ENCODE peak calls at places on chromosomes 13 and 19, in six cellular contexts. G is effector memory CD4-positive, alpha-beta T cell; U is T-helper 17 cell; M is mucosa of descending colon; B is stimulated activated CD4-positive, alpha-beta T cell treated with anti-CD3 and anti-CD28 coated beads, Interleukin-4, amount 100 ng/mL, for 4 hours; S is nephron progenitor cell. X is an unnamed sample.

GRCh38 chr19:54572696-54573311 is 786 bp upstream of the LILRA2 start:
- DNase-seq in G (no peak), U (no peak), M (peak), B (no peak), S (no peak), X (no peak)

GRCh38 chr19:6828698-6829633 is 56.5 kb downstream of the VAV1 start:
- DNase-seq in G (peak), U (peak), M (peak), B (no peak), S (no peak), X (peak)

GRCh38 chr13:27679396-27679795 is 57.7 kb downstream of the POLR1D start:
- DNase-seq in G (no peak), U (no peak), M (no peak), B (no peak), S (no peak), X (no peak)

GRCh38 chr13:34752561-34752960 is 189.5 kb upstream of the NBEA start:
- DNase-seq in G (no peak), U (no peak), M (no peak), B (no peak), S (no peak), X (no peak)

GRCh38 chr13:80235559-80236296 is 105.2 kb downstream of the SPRY2 start:
- DNase-seq in G (no peak), U (no peak), M (peak), B (no peak), S (no peak), X (peak)

GRCh38 chr13:50831510-50831909 is 12.0 kb downstream of the DLEU7 start:
- DNase-seq in G (no peak), U (no peak), M (no peak), B (no peak), S (no peak), X (peak)

GRCh38 chr13:110382229-110382628 is 75.1 kb downstream of the COL4A2 start:
- DNase-seq in G (no peak), U (no peak), M (no peak), B (no peak), S (no peak), X (no peak)

GRCh38 chr13:41565221-41565620 is 107.9 kb downstream of the RGCC start:
- DNase-seq in G (no peak), U (no peak), M (no peak), B (no peak), S (no peak), X (no peak)

GRCh38 chr13:114259374-114259773 is 22.0 kb upstream of the UPF3A start:
- DNase-seq in G (no peak), U (no peak), M (no peak), B (no peak), S (no peak), X (no peak)

X was measured in GM12865.